ENCODE peak calls at places on chromosomes 1 and 21, in four cellular contexts. E is fibroblast of mammary gland; U is stimulated activated CD4-positive, alpha-beta T cell treated with anti-CD3 and anti-CD28 coated beads, TNF-alpha, amount 100 ng/mL, for 24 hours; J is caudate nucleus. H is an unnamed sample.

GRCh38 chr1:236167578-236167977 is 25.2 kb downstream of the GPR137B start:
- DNase-seq in E (no peak), U (no peak), J (no peak), H (no peak)

GRCh38 chr1:182357913-182358312 is 33.7 kb downstream of the GLUL start:
- DNase-seq in E (no peak), U (no peak), J (no peak), H (no peak)

GRCh38 chr1:98081951-98082350 is 161.1 kb upstream of the DPYD start:
- DNase-seq in E (no peak), U (no peak), J (no peak), H (no peak)

GRCh38 chr1:245074232-245074747 is 80.5 kb upstream of the KIF26B start:
- DNase-seq in E (no peak), U (no peak), J (no peak), H (no peak)

GRCh38 chr1:96559707-96560588 is 161.6 kb upstream of the PTBP2 start:
- DNase-seq in E (peak), U (no peak), J (no peak), H (no peak)

GRCh38 chr21:26966978-26967913 is at the start of gene ADAMTS5:
- DNase-seq in E (peak), U (no peak), J (peak), H (no peak)

GRCh38 chr1:8284167-8284566 is 33.7 kb upstream of the SLC45A1 start:
- DNase-seq in E (peak), U (no peak), J (no peak), H (no peak)

GRCh38 chr1:244273845-244274619 is 177.7 kb downstream of the ADSS2 start:
- DNase-seq in E (peak), U (peak), J (peak), H (no peak)

GRCh38 chr1:194277927-194278326 is 1091.5 kb upstream of the B3GALT2 start:
- DNase-seq in E (no peak), U (no peak), J (no peak), H (no peak)

GRCh38 chr1:23864801-23865542 is 3.1 kb downstream of the FUCA1 start:
- DNase-seq in E (no peak), U (no peak), J (no peak), H (no peak)

GRCh38 chr1:80392529-80392928 is 1386.0 kb upstream of the ADGRL4 start:
- DNase-seq in E (peak), U (no peak), J (no peak), H (no peak)

GRCh38 chr21:45981154-45981606 is 390 bp upstream of the COL6A1 start:
- DNase-seq in E (peak), U (peak), J (peak), H (no peak)

GRCh38 chr1:17892225-17892624 is 137.1 kb downstream of the ACTL8 start:
- DNase-seq in E (no peak), U (no peak), J (no peak), H (no peak)

GRCh38 chr1:201136696-201137392 is 9.9 kb upstream of the ASCL5 start:
- DNase-seq in E (no peak), U (no peak), J (no peak), H (no peak)

GRCh38 chr1:226737819-226738420 is 1.2 kb downstream of the ITPKB start:
- DNase-seq in E (peak), U (peak), J (no peak), H (peak)

GRCh38 chr1:3652538-3653285 is 396 bp downstream of the TP73 start:
- DNase-seq in E (no peak), U (no peak), J (no peak), H (no peak)

GRCh38 chr1:8396912-8397406 is 79.0 kb downstream of the SLC45A1 start:
- DNase-seq in E (peak), U (peak), J (no peak), H (peak)